ENCODE peak calls at places on chromosomes 1 and 21, in five cellular contexts. Q is Caco-2, U is sigmoid colon, X is bronchial epithelial cell, V is tibial artery. T is an unnamed sample.
A peak's percentile ranks its signal among the peaks of the same experiment; 100 is the strongest.

GRCh38 chr1:143735764-143736461 is 235.9 kb downstream of the FAM72C start:
- DNase-seq in X (peak; percentile 23), Q (no peak), U (no peak), V (no peak), T (no peak)

GRCh38 chr1:90990779-90991178 is 31.1 kb downstream of the ZNF644 start:
- DNase-seq in X (no peak), U (no peak), Q (no peak), V (no peak), T (no peak)

GRCh38 chr1:107454786-107455185 is 313.9 kb downstream of the NTNG1 start:
- DNase-seq in X (peak; percentile 64), U (no peak), V (no peak), Q (no peak), T (no peak)

GRCh38 chr1:206709772-206710456 is 25.2 kb downstream of the MAPKAPK2 start:
- DNase-seq in X (peak; percentile 95), U (peak; percentile 17), Q (no peak), V (no peak), T (no peak)

GRCh38 chr1:118335372-118335771 is 150.3 kb upstream of the SPAG17 start:
- DNase-seq in X (peak; percentile 85), Q (no peak), U (no peak), V (no peak), T (peak; percentile 39)

GRCh38 chr1:151352001-151352718 is 5.1 kb upstream of the RFX5 start:
- DNase-seq in Q (no peak), X (peak; percentile 35), V (no peak), U (peak; percentile 34), T (no peak)

GRCh38 chr1:26237230-26237966 is 3.4 kb downstream of the CEP85 start:
- DNase-seq in Q (no peak), X (peak; percentile 56), V (no peak), U (no peak), T (no peak)

GRCh38 chr1:39970274-39970673 is 15.3 kb downstream of the MFSD2A start:
- DNase-seq in V (no peak), U (no peak), Q (no peak), X (peak; percentile 76), T (no peak)

GRCh38 chr21:25836396-25836795 is 101.6 kb downstream of the GABPA start:
- DNase-seq in V (no peak), X (no peak), U (no peak), Q (no peak), T (no peak)

GRCh38 chr1:111471538-111471937 is 2.2 kb upstream of the C1orf162 start:
- DNase-seq in U (no peak), Q (no peak), V (no peak), X (no peak), T (no peak)

GRCh38 chr1:87292684-87293493 is 35.8 kb upstream of the LMO4 start:
- DNase-seq in X (peak; percentile 52), V (no peak), U (no peak), Q (peak; percentile 53), T (peak; percentile 4)

GRCh38 chr1:53122194-53122846 is 20.1 kb downstream of the SLC1A7 start:
- DNase-seq in U (no peak), V (no peak), Q (no peak), X (peak; percentile 31), T (no peak)

GRCh38 chr1:51313961-51314777 is 16.2 kb downstream of the TTC39A start:
- DNase-seq in U (no peak), V (peak; percentile 56), X (peak; percentile 94), Q (no peak), T (peak; percentile 64)

GRCh38 chr1:89552481-89553194 is 28.0 kb downstream of the LRRC8B start:
- DNase-seq in U (no peak), X (peak; percentile 65), Q (no peak), V (no peak), T (peak; percentile 8)

GRCh38 chr21:14403681-14404318 is 20.9 kb upstream of the HSPA13 start:
- DNase-seq in V (no peak), X (peak; percentile 40), Q (no peak), U (no peak), T (peak; percentile 11)

GRCh38 chr1:220300442-220301121 is 28.3 kb upstream of the RAB3GAP2 start:
- DNase-seq in X (peak; percentile 87), Q (peak; percentile 52), U (peak; percentile 91), V (peak; percentile 85), T (peak; percentile 67)

GRCh38 chr1:80047791-80048190 is 1041.3 kb upstream of the ADGRL4 start:
- DNase-seq in V (no peak), X (peak; percentile 35), Q (no peak), U (no peak), T (no peak)

GRCh38 chr1:103284270-103284669 is 175.9 kb upstream of the COL11A1 start:
- DNase-seq in Q (no peak), U (no peak), X (no peak), V (no peak), T (no peak)

GRCh38 chr1:171488190-171488929 is 3.0 kb downstream of the PRRC2C start:
- DNase-seq in V (no peak), Q (no peak), X (peak; percentile 70), U (no peak), T (no peak)

GRCh38 chr1:232439011-232439410 is 190.9 kb downstream of the SIPA1L2 start:
- DNase-seq in Q (no peak), U (no peak), X (no peak), V (no peak), T (no peak)

GRCh38 chr1:56758135-56758534 is 61.1 kb downstream of the FYB2 start:
- DNase-seq in Q (peak; percentile 57), X (peak; percentile 33), U (no peak), V (no peak), T (no peak)

GRCh38 chr1:7873801-7874795 is 21.2 kb upstream of the UTS2 start:
- DNase-seq in U (no peak), Q (no peak), V (no peak), X (no peak), T (no peak)

GRCh38 chr1:25099343-25099951 is 132.9 kb downstream of the SYF2 start:
- DNase-seq in V (no peak), X (no peak), U (no peak), Q (no peak), T (no peak)

DNA sequence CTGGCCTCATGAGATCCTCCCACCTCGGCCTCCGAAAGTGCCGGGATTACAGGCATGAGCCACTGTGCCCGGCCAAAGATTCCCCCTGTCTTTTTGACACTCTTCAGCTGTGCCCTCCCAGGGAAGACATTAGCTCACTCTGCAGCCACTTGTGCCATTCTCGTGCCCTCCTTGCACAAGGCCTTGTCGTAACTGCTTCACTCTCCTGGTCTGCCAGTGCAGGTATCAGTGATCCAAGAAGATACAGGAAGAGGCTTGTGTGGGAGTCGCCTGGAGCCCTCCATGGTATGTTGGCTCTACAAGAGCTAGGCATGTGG is 22.0 kb upstream of the WDR26 start:
- DNase-seq in Q (no peak), V (no peak), X (no peak), U (no peak), T (no peak)
- TF ChIP-seq CTCF in Q (no peak), V (no peak), X (no peak), U (no peak), T (no peak)

GRCh38 chr1:228207851-228208821 is at the start of gene OBSCN:
- DNase-seq in X (no peak), U (no peak), Q (no peak), V (peak; percentile 55), T (no peak)
- H3K4me3 ChIP-seq in X (no peak within 1 kb of the TSS), U (no peak within 1 kb of the TSS), Q (no peak within 1 kb of the TSS), V (no peak within 1 kb of the TSS), T (no peak within 1 kb of the TSS)

GRCh38 chr1:241485554-241485992 is 34.0 kb downstream of the FH start:
- DNase-seq in U (no peak), V (no peak), Q (no peak), X (peak; percentile 20), T (no peak)
- TF ChIP-seq CTCF in U (no peak), V (no peak), Q (peak; percentile 63), X (peak; percentile 44), T (peak; percentile 48)

GRCh38 chr1:75079535-75080290 is 54.5 kb upstream of the LHX8 start:
- DNase-seq in U (no peak), Q (no peak), X (peak; percentile 57), V (no peak), T (no peak)

DNA sequence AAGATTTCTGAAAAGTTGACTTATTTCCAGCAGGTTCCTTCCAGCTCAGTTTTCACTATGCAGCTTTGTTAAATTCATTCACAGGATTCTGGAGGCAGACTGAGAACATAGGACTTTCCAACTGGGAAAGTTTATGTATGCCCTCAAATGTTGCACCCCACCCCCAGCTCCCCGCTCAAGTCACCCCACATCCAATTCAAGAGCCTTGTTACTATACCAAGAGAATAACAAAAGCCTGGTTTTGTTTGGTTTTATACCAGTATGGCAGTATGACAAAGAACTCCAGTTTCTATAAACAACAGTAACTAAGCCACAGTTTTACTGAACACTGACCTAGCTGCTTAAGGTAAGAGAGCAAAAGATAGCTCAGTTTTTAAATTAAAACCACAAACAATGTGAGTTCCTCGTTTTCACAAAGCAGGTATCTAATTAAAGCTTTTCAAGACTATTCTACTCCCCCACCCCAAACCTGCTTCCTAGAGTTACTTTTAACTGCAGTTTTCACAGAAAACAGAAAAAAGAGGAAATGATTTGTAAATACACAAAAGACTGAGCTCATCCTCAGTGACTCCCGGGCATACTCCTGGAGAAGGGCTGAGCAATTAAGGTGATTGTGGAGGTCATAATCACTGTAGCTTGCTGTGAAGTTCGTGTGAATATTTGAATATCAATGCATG is 59.3 kb upstream of the LHX8 start:
- DNase-seq in Q (no peak), U (no peak), V (no peak), X (no peak), T (no peak)
- H3K4me3 ChIP-seq in Q (no peak overlapping the region), U (no peak overlapping the region), V (no peak overlapping the region), X (no peak overlapping the region), T (no peak overlapping the region)

GRCh38 chr1:108560430-108561144 is 687 bp downstream of the EEIG2 start:
- DNase-seq in V (peak; percentile 72), Q (peak; percentile 42), U (peak; percentile 79), X (peak; percentile 11), T (no peak)

GRCh38 chr1:108561145-108561458 is 1.2 kb downstream of the EEIG2 start:
- DNase-seq in X (peak; percentile 52), Q (no peak), V (no peak), U (no peak), T (no peak)

GRCh38 chr1:108557311-108557710 is 2.6 kb upstream of the EEIG2 start:
- DNase-seq in V (no peak), U (no peak), Q (no peak), X (no peak), T (no peak)

GRCh38 chr1:108560143-108560429 is 186 bp downstream of the EEIG2 start:
- DNase-seq in V (no peak), X (no peak), Q (no peak), U (no peak), T (no peak)

GRCh38 chr1:108559215-108560142 is at the start of gene EEIG2:
- DNase-seq in U (peak; percentile 90), X (peak; percentile 63), V (peak; percentile 92), Q (peak; percentile 73), T (peak; percentile 39)
- TF ChIP-seq CTCF in U (no peak), X (peak; percentile 59), V (peak; percentile 75), Q (peak; percentile 51), T (peak; percentile 38)

GRCh38 chr21:34201441-34201838 is 128.1 kb downstream of the MRPS6 start:
- DNase-seq in X (no peak), V (no peak), Q (no peak), U (no peak), T (no peak)

GRCh38 chr21:34202553-34203332 is 129.4 kb downstream of the MRPS6 start:
- DNase-seq in U (peak; percentile 84), X (no peak), Q (peak; percentile 48), V (peak; percentile 86), T (no peak)

GRCh38 chr21:34200288-34200905 is 127.0 kb downstream of the MRPS6 start:
- DNase-seq in Q (no peak), X (no peak), U (no peak), V (no peak), T (no peak)

GRCh38 chr21:34199121-34199910 is 125.9 kb downstream of the MRPS6 start:
- DNase-seq in Q (no peak), X (no peak), V (no peak), U (no peak), T (no peak)

GRCh38 chr21:34201001-34201400 is 127.6 kb downstream of the MRPS6 start:
- DNase-seq in U (no peak), V (no peak), Q (no peak), X (no peak), T (no peak)
- H3K4me3 ChIP-seq in U (no peak overlapping the region), V (peak overlapping the region; percentile 60), Q (peak overlapping the region; percentile 51), X (no peak overlapping the region), T (no peak overlapping the region)